ENCODE peak calls at places on chromosomes 1 and 21, in four cellular contexts. D is NCI-H748 treated with DMSO at 0.1 percent for 48 hours, N is NCI-H1092 treated with DMSO at 0.1 percent for 48 hours, R is HuH-7.5. W is an unnamed sample.

GRCh38 chr21:38903578-38904193 is 98.0 kb downstream of the ETS2 start:
- DNase-seq in D (no peak), R (no peak), N (no peak), W (peak; percentile 92)

GRCh38 chr21:44462834-44463200 is 7.5 kb downstream of the LRRC3 start:
- DNase-seq in R (no peak), N (no peak), D (no peak), W (no peak)

GRCh38 chr1:10561955-10562354 is 87.2 kb downstream of the PEX14 start:
- DNase-seq in N (no peak), R (no peak), D (no peak), W (no peak)

GRCh38 chr1:158496379-158496778 is 24.4 kb downstream of the OR10R2 start:
- DNase-seq in R (no peak), N (peak; percentile 2), D (no peak), W (no peak)

GRCh38 chr1:221740260-221740830 is 1.5 kb downstream of the DUSP10 start:
- DNase-seq in N (no peak), D (no peak), R (no peak), W (no peak)

GRCh38 chr1:233295775-233296322 is 324 bp upstream of the PCNX2 start:
- DNase-seq in D (no peak), N (no peak), R (no peak), W (no peak)

GRCh38 chr21:34887729-34888568 is 161.2 kb downstream of the RUNX1 start:
- DNase-seq in N (peak; percentile 32), D (peak; percentile 38), R (peak; percentile 48), W (peak; percentile 80)

GRCh38 chr1:40308036-40308727 is 8.9 kb downstream of the COL9A2 start:
- DNase-seq in D (no peak), N (no peak), R (no peak), W (no peak)

GRCh38 chr1:211257831-211258225 is 1.3 kb upstream of the RCOR3 start:
- DNase-seq in D (no peak), N (no peak), R (no peak), W (no peak)

GRCh38 chr1:213099682-213100399 is 48.8 kb downstream of the RPS6KC1 start:
- DNase-seq in R (no peak), D (no peak), N (no peak), W (no peak)

GRCh38 chr1:186326009-186326408 is 49.0 kb downstream of the TPR start:
- DNase-seq in N (no peak), D (no peak), R (no peak), W (no peak)